ENCODE peak calls at places on chromosomes 3 and 15, in four cellular contexts. X is amygdala, F is myocyte, A is body of pancreas. K is an unnamed sample.

GRCh38 chr15:70569718-70570231 is 193.6 kb downstream of the UACA start:
- DNase-seq in X (no peak), F (no peak), A (no peak), K (peak; percentile 76)

GRCh38 chr3:176937546-176937945 is 259.7 kb downstream of the TBL1XR1 start:
- DNase-seq in X (no peak), F (no peak), A (no peak), K (no peak)

GRCh38 chr3:124609402-124609801 is 120.8 kb upstream of the UMPS start:
- DNase-seq in X (no peak), F (no peak), A (no peak), K (no peak)

GRCh38 chr3:31918179-31919165 is 62.6 kb downstream of the OSBPL10 start:
- DNase-seq in X (no peak), F (peak; percentile 16), A (no peak), K (no peak)

GRCh38 chr3:138594150-138594934 is at the start of gene CEP70:
- DNase-seq in X (no peak), F (peak; percentile 95), A (peak; percentile 98), K (peak; percentile 97)

GRCh38 chr3:86978111-86978528 is 12.8 kb downstream of the VGLL3 start:
- DNase-seq in X (no peak), F (peak; percentile 75), A (no peak), K (no peak)

GRCh38 chr3:185411133-185411532 is 48.2 kb downstream of the MAP3K13 start:
- DNase-seq in X (no peak), F (no peak), A (no peak), K (no peak)

GRCh38 chr3:127789051-127789450 is 33.3 kb downstream of the MGLL start:
- DNase-seq in X (no peak), F (no peak), A (no peak), K (no peak)

GRCh38 chr3:158106773-158107461 is 697 bp upstream of the SHOX2 start:
- DNase-seq in X (no peak), F (peak; percentile 28), A (peak; percentile 10), K (no peak)

GRCh38 chr3:16978234-16978920 is 93.6 kb downstream of the PLCL2 start:
- DNase-seq in X (no peak), F (no peak), A (no peak), K (no peak)

GRCh38 chr15:31472636-31473383 is 146.2 kb downstream of the KLF13 start:
- DNase-seq in X (no peak), F (peak; percentile 46), A (no peak), K (no peak)

GRCh38 chr3:183837390-183837789 is 12.0 kb upstream of the MAP6D1 start:
- DNase-seq in X (no peak), F (no peak), A (no peak), K (no peak)

K was measured in PC-9.